ENCODE peak calls at places on chromosomes 11 and 22, in ten cellular contexts. H is kidney epithelial cell, D is GM12865, O is fibroblast of mammary gland, B is neural crest cell, Y is memory B cell, Q is endothelial cell, F is HAP-1, P is EH, J is AG08395. W is an unnamed sample.
A peak's percentile ranks its signal among the peaks of the same experiment; 100 is the strongest.

GRCh38 chr11:11028017-11028692 is 170.3 kb upstream of the ZBED5 start:
- DNase-seq in H (peak; percentile 14), O (peak; percentile 67), B (peak; percentile 67), D (peak; percentile 75), Y (peak; percentile 63), F (peak; percentile 51), Q (peak; percentile 84), P (peak; percentile 67), J (peak; percentile 51), W (no peak)

GRCh38 chr22:49738006-49738405 is 89.7 kb downstream of the BRD1 start:
- DNase-seq in O (no peak), B (no peak), H (no peak), F (no peak), Y (no peak), D (no peak), P (no peak), Q (no peak), J (no peak), W (no peak)

GRCh38 chr11:96319901-96320656 is 22.9 kb downstream of the MAML2 start:
- DNase-seq in Y (no peak), H (no peak), P (no peak), B (no peak), O (no peak), D (no peak), J (no peak), F (no peak), Q (no peak), W (no peak)

GRCh38 chr11:33452806-33453205 is 195.6 kb downstream of the HIPK3 start:
- DNase-seq in Q (no peak), Y (no peak), H (peak; percentile 75), O (peak; percentile 90), F (no peak), B (no peak), D (no peak), P (peak; percentile 95), J (peak; percentile 86), W (no peak)

GRCh38 chr22:31148516-31148915 is 8.2 kb upstream of the PLA2G3 start:
- DNase-seq in B (no peak), J (no peak), O (peak; percentile 33), H (no peak), Q (no peak), P (peak; percentile 35), D (no peak), F (no peak), Y (no peak), W (no peak)

GRCh38 chr22:21445437-21446127 is 21.6 kb upstream of the TMEM191C start:
- DNase-seq in B (no peak), J (no peak), O (no peak), D (no peak), H (no peak), Y (no peak), P (no peak), F (no peak), Q (peak; percentile 1), W (no peak)

GRCh38 chr11:47917643-47918369 is 62.6 kb upstream of the PTPRJ start:
- DNase-seq in B (no peak), O (peak; percentile 89), H (peak; percentile 39), P (peak; percentile 87), D (peak; percentile 69), F (no peak), Q (no peak), Y (peak; percentile 85), J (peak; percentile 87), W (no peak)

GRCh38 chr22:36226189-36226588 is 13.1 kb downstream of the APOL2 start:
- DNase-seq in J (no peak), Q (no peak), P (no peak), F (no peak), H (no peak), O (no peak), Y (no peak), D (no peak), B (no peak), W (no peak)

GRCh38 chr22:33112606-33113005 is 54.4 kb upstream of the SYN3 start:
- DNase-seq in F (no peak), B (no peak), Q (no peak), O (no peak), H (no peak), P (no peak), Y (no peak), J (no peak), D (peak; percentile 31), W (no peak)

GRCh38 chr22:24744638-24745037 is 29.9 kb downstream of the PIWIL3 start:
- DNase-seq in F (no peak), P (no peak), Q (no peak), J (no peak), O (no peak), H (no peak), D (no peak), B (no peak), Y (no peak), W (no peak)

GRCh38 chr11:35270342-35270741 is 131.4 kb downstream of the CD44 start:
- DNase-seq in P (no peak), O (no peak), B (no peak), F (no peak), D (no peak), Y (no peak), J (no peak), Q (no peak), H (no peak), W (no peak)

GRCh38 chr11:19951558-19952083 is 208.7 kb downstream of the DBX1 start:
- DNase-seq in D (peak; percentile 75), Y (peak; percentile 40), Q (peak; percentile 27), F (peak; percentile 50), O (peak; percentile 67), J (peak; percentile 57), B (no peak), P (peak; percentile 68), H (no peak), W (no peak)

GRCh38 chr22:38811241-38811640 is 17.3 kb upstream of the DNAL4 start:
- DNase-seq in P (no peak), H (no peak), D (no peak), Y (no peak), Q (no peak), J (no peak), B (no peak), O (no peak), F (no peak), W (no peak)

GRCh38 chr11:5550440-5551095 is 2.2 kb upstream of the OR52H1 start:
- DNase-seq in F (no peak), D (peak; percentile 14), O (peak; percentile 83), P (peak; percentile 77), B (no peak), Q (no peak), Y (no peak), H (peak; percentile 51), J (peak; percentile 67), W (peak; percentile 41)

GRCh38 chr22:22730655-22731373 is 86.4 kb downstream of the GGTLC2 start:
- DNase-seq in Q (no peak), Y (no peak), D (no peak), F (no peak), J (no peak), P (no peak), B (no peak), O (no peak), H (no peak), W (no peak)

GRCh38 chr22:44550666-44551491 is 52.8 kb upstream of the RTL6 start:
- DNase-seq in Y (no peak), H (no peak), B (no peak), D (peak; percentile 75), P (peak; percentile 97), F (no peak), Q (peak; percentile 17), O (peak; percentile 93), J (peak; percentile 95), W (peak; percentile 23)

GRCh38 chr11:62841361-62842170 is 2.2 kb upstream of the WDR74 start:
- DNase-seq in Y (peak; percentile 90), P (peak; percentile 100), J (peak; percentile 96), Q (peak; percentile 81), O (peak; percentile 100), D (peak; percentile 98), F (peak; percentile 100), H (peak; percentile 99), B (peak; percentile 79), W (peak; percentile 100)

GRCh38 chr22:28450109-28450508 is 229.5 kb downstream of the TTC28 start:
- DNase-seq in J (peak; percentile 10), O (no peak), P (peak; percentile 47), Y (no peak), B (no peak), F (no peak), Q (no peak), D (no peak), H (no peak), W (no peak)

GRCh38 chr22:50399751-50400331 is 56.7 kb downstream of the PPP6R2 start:
- DNase-seq in H (no peak), P (peak; percentile 45), F (peak; percentile 43), Q (peak; percentile 51), B (peak; percentile 33), J (peak; percentile 65), D (peak; percentile 16), O (peak; percentile 31), Y (no peak), W (no peak)